ENCODE peak calls at places on chromosome X, in four cellular contexts. H is K562, U is GM12878, Q is H1. N is an unnamed sample.

GRCh38 chrX:44667771-44668170 is 125.1 kb upstream of the FUNDC1 start:
- DNase-seq in H (no peak), U (no peak), Q (no peak), N (no peak)

GRCh38 chrX:131621650-131622049 is 77.8 kb downstream of the OR13H1 start:
- DNase-seq in H (no peak), U (no peak), Q (no peak), N (no peak)

GRCh38 chrX:152897216-152898144 is at the start of gene ZNF185:
- DNase-seq in H (peak), U (no peak), Q (peak), N (no peak)

GRCh38 chrX:53794181-53794580 is 107.7 kb upstream of the HUWE1 start:
- DNase-seq in H (no peak), U (no peak), Q (no peak), N (no peak)

GRCh38 chrX:1443496-1444075 is 9.1 kb downstream of the ASMTL start:
- DNase-seq in H (no peak), U (no peak), Q (no peak), N (no peak)

GRCh38 chrX:153643431-153644351 is 3.3 kb upstream of the DUSP9 start:
- DNase-seq in H (peak), U (no peak), Q (no peak), N (no peak)

GRCh38 chrX:56728752-56729151 is 291 bp upstream of the NBDY start:
- DNase-seq in H (no peak), U (no peak), Q (no peak), N (no peak)

GRCh38 chrX:155071694-155072215 is 447 bp downstream of the BRCC3 start:
- DNase-seq in H (no peak), U (no peak), Q (no peak), N (no peak)

GRCh38 chrX:45667666-45668065 is 467.0 kb upstream of the DIPK2B start:
- DNase-seq in H (no peak), U (no peak), Q (no peak), N (peak)

GRCh38 chrX:11597479-11597878 is 68.2 kb downstream of the ARHGAP6 start:
- DNase-seq in H (no peak), U (no peak), Q (no peak), N (no peak)

GRCh38 chrX:79325263-79325958 is 41.7 kb downstream of the ITM2A start:
- DNase-seq in H (no peak), U (no peak), Q (no peak), N (no peak)

GRCh38 chrX:29940750-29941149 is 274.6 kb upstream of the MAGEB2 start:
- DNase-seq in H (no peak), U (no peak), Q (no peak), N (no peak)
- TF ChIP-seq EGR1 in H (no peak), U (no peak), Q (no peak), N (no peak)

DNA sequence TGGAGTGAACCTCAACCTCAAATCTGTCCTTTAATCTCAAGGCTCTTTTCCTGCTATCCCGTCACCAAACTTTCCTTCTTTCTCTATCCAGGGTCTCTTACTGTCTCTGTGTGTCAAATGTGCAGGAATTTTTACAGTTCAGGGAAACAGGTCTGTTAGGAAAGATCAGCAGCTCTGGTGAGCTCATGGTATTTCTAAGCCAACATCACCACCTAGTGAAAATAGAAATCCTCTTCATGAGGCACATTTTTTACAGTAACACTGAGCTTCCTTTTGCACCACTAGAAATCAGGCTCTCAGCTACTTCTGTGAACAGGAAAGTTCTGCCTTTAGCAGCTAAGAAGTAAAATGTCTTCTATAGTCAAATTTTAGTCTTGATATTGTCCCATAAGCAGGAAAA is 39.6 kb downstream of the NUDT11 start:
- DNase-seq in H (no peak), U (no peak), Q (no peak), N (no peak)
- TF ChIP-seq EGR1 in H (no peak), U (no peak), Q (no peak), N (no peak)

GRCh38 chrX:106612403-106612789 is 618 bp downstream of the RADX start:
- DNase-seq in H (no peak), U (no peak), Q (peak), N (no peak)

GRCh38 chrX:106611682-106612402 is at the start of gene RADX:
- DNase-seq in H (peak), U (peak), Q (peak), N (peak)

GRCh38 chrX:106611323-106611681 is 476 bp upstream of the RADX start:
- DNase-seq in H (no peak), U (no peak), Q (no peak), N (no peak)

GRCh38 chrX:106608016-106608415 is 3.8 kb upstream of the RADX start:
- DNase-seq in H (no peak), U (no peak), Q (no peak), N (no peak)

DNA sequence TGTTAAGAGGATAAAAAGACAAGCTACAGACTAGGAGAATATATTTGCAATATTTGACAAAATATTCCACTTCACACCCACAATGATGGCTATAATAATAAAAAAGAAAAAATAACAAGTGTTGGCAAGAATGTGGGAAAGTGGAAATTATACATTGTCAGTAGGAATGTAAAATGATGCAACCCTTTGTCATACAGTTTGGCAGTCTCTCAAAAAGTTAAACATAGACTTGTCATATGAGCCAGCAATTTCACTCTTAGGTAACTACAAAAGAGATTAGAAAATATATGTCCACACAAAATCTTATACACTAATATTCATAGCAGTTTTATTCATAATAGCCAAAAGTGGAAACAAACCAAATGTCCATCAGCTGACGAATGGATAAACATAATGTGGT is 5.2 kb upstream of the RADX start:
- DNase-seq in H (no peak), U (no peak), Q (no peak), N (no peak)
- TF ChIP-seq EGR1 in H (no peak), U (no peak), Q (no peak), N (no peak)

DNA sequence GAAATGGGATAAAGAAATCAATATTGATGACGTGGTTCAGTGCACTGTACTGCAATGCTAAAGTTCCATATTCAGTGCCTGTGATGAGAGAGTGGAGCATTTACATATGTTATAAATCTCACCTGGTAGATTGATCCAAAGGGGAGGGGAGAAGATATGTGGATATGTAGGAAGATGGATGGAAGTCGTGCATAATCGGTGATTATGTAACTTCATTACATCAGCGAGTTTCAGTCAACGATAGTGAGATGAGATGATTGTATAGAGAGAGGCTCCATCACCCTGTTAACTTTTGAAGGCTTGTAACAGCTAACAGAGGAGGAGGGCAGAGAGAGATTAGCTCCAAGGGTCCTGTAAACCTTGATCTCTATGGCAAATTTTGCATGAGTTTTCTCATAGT is 1.8 kb downstream of the IL1RAPL1 start:
- DNase-seq in H (no peak), U (no peak), Q (no peak), N (no peak)
- TF ChIP-seq EGR1 in H (no peak), U (no peak), Q (no peak), N (no peak)

N was measured in HCT116.